ENCODE peak calls at places on chromosome 12, in ten cellular contexts. G is NCI-H2081; I is uterus; M is NCI-H446 treated with DMSO at 0.1 percent for 48 hours; C is left ventricle myocardium inferior; X is Calu3; L is WTC11; T is effector CD8-positive, alpha-beta T cell; R is HuH-7; A is left cardiac atrium. Q is an unnamed sample.

GRCh38 chr12:42987216-42987631 is 397.7 kb upstream of the PRICKLE1 start:
- DNase-seq in G (peak), I (no peak), M (no peak), C (no peak), X (no peak), L (no peak), T (no peak), R (no peak), A (no peak), Q (no peak)

GRCh38 chr12:90366286-90366685 is 588.7 kb downstream of the CCER1 start:
- DNase-seq in G (no peak), I (no peak), M (no peak), C (no peak), X (no peak), L (no peak), T (no peak), R (no peak), A (no peak), Q (no peak)

GRCh38 chr12:106392746-106393145 is 35.2 kb downstream of the POLR3B start:
- DNase-seq in G (no peak), I (no peak), M (no peak), C (no peak), X (no peak), L (no peak), T (no peak), R (no peak), A (no peak), Q (no peak)

GRCh38 chr12:115155665-115156645 is 472.0 kb upstream of the TBX3 start:
- DNase-seq in G (no peak), I (no peak), M (no peak), C (no peak), X (no peak), L (no peak), T (no peak), R (no peak), A (no peak), Q (no peak)

GRCh38 chr12:49146406-49146805 is 15.2 kb upstream of the TUBA1B start:
- DNase-seq in G (no peak), I (no peak), M (no peak), C (no peak), X (no peak), L (no peak), T (no peak), R (no peak), A (no peak), Q (no peak)

GRCh38 chr12:80299976-80300375 is 144.1 kb upstream of the PTPRQ start:
- DNase-seq in G (no peak), I (no peak), M (no peak), C (no peak), X (no peak), L (no peak), T (no peak), R (no peak), A (no peak), Q (no peak)

GRCh38 chr12:110035534-110036104 is 12.7 kb downstream of the C12orf76 start:
- DNase-seq in G (no peak), I (no peak), M (no peak), C (no peak), X (no peak), L (no peak), T (no peak), R (no peak), A (no peak), Q (no peak)

GRCh38 chr12:30764251-30764650 is 9.5 kb upstream of the CAPRIN2 start:
- DNase-seq in G (peak), I (no peak), M (no peak), C (no peak), X (no peak), L (no peak), T (no peak), R (no peak), A (no peak), Q (no peak)

GRCh38 chr12:48978741-48979601 is 849 bp downstream of the WNT1 start:
- DNase-seq in G (no peak), I (no peak), M (no peak), C (no peak), X (no peak), L (no peak), T (no peak), R (peak), A (no peak), Q (no peak)

GRCh38 chr12:119781804-119782203 is 95.3 kb downstream of the CIT start:
- DNase-seq in G (no peak), I (no peak), M (no peak), C (no peak), X (no peak), L (no peak), T (no peak), R (no peak), A (no peak), Q (no peak)

GRCh38 chr12:94621662-94622359 is 28.5 kb downstream of the TMCC3 start:
- DNase-seq in G (no peak), I (no peak), M (no peak), C (no peak), X (peak), L (no peak), T (no peak), R (no peak), A (no peak), Q (no peak)

GRCh38 chr12:130636370-130636769 is 79.7 kb downstream of the RIMBP2 start:
- DNase-seq in G (no peak), I (no peak), M (no peak), C (no peak), X (no peak), L (no peak), T (no peak), R (no peak), A (no peak), Q (no peak)

GRCh38 chr12:116592731-116593130 is 33.5 kb downstream of the MAP1LC3B2 start:
- DNase-seq in G (no peak), I (no peak), M (no peak), C (no peak), X (no peak), L (no peak), T (no peak), R (no peak), A (no peak), Q (no peak)

GRCh38 chr12:109544955-109545531 is 28.3 kb downstream of the MMAB start:
- DNase-seq in G (peak), I (no peak), M (no peak), C (no peak), X (peak), L (no peak), T (no peak), R (no peak), A (no peak), Q (no peak)

GRCh38 chr12:43210437-43211197 is 341.4 kb downstream of the ADAMTS20 start:
- DNase-seq in G (no peak), I (peak), M (no peak), C (no peak), X (no peak), L (no peak), T (no peak), R (no peak), A (no peak), Q (no peak)

GRCh38 chr12:32253154-32253795 is 146.1 kb upstream of the FGD4 start:
- DNase-seq in G (no peak), I (no peak), M (no peak), C (no peak), X (no peak), L (no peak), T (no peak), R (no peak), A (no peak), Q (no peak)